ENCODE peak calls at places on chromosomes 11 and 22, in ten cellular contexts. One of them, this sample, is unnamed.

GRCh38 chr11:71305451-71306125 is 53.2 kb upstream of the SHANK2 start:
- DNase-seq in Calu3: no peak
- DNase-seq in AG09309: no peak
- DNase-seq in suprapubic skin: peak; percentile 29
- DNase-seq in coronary artery: peak; percentile 68
- DNase-seq in IMR-90: no peak
- DNase-seq in cardiac muscle cell: no peak
- DNase-seq in fibroblast of villous mesenchyme: no peak
- DNase-seq in progenitor cell of endocrine pancreas: no peak
- DNase-seq in type B pancreatic cell: peak; percentile 55
- DNase-seq in this sample: no peak

GRCh38 chr22:50201191-50202129 is 649 bp downstream of the SELENOO start:
- DNase-seq in Calu3: peak; percentile 33
- DNase-seq in AG09309: no peak
- DNase-seq in suprapubic skin: no peak
- DNase-seq in coronary artery: no peak
- DNase-seq in IMR-90: no peak
- DNase-seq in cardiac muscle cell: no peak
- DNase-seq in fibroblast of villous mesenchyme: peak; percentile 16
- DNase-seq in progenitor cell of endocrine pancreas: no peak
- DNase-seq in type B pancreatic cell: no peak
- DNase-seq in this sample: no peak

GRCh38 chr11:78213526-78214330 is 25.0 kb downstream of the USP35 start:
- DNase-seq in Calu3: no peak
- DNase-seq in AG09309: no peak
- DNase-seq in suprapubic skin: peak; percentile 39
- DNase-seq in coronary artery: peak; percentile 73
- DNase-seq in IMR-90: no peak
- DNase-seq in cardiac muscle cell: no peak
- DNase-seq in fibroblast of villous mesenchyme: no peak
- DNase-seq in progenitor cell of endocrine pancreas: no peak
- DNase-seq in type B pancreatic cell: no peak
- DNase-seq in this sample: no peak

GRCh38 chr11:120482149-120482548 is 29.4 kb upstream of the GRIK4 start:
- DNase-seq in Calu3: no peak
- DNase-seq in AG09309: no peak
- DNase-seq in suprapubic skin: no peak
- DNase-seq in coronary artery: no peak
- DNase-seq in IMR-90: peak; percentile 39
- DNase-seq in cardiac muscle cell: peak; percentile 5
- DNase-seq in fibroblast of villous mesenchyme: peak; percentile 22
- DNase-seq in progenitor cell of endocrine pancreas: no peak
- DNase-seq in type B pancreatic cell: no peak
- DNase-seq in this sample: no peak

GRCh38 chr11:85751738-85752137 is 59.2 kb downstream of the SYTL2 start:
- DNase-seq in Calu3: no peak
- DNase-seq in AG09309: no peak
- DNase-seq in suprapubic skin: no peak
- DNase-seq in coronary artery: no peak
- DNase-seq in IMR-90: peak; percentile 22
- DNase-seq in cardiac muscle cell: no peak
- DNase-seq in fibroblast of villous mesenchyme: no peak
- DNase-seq in progenitor cell of endocrine pancreas: no peak
- DNase-seq in type B pancreatic cell: no peak
- DNase-seq in this sample: no peak

GRCh38 chr22:35549338-35549737 is 8.7 kb downstream of the RASD2 start:
- DNase-seq in Calu3: no peak
- DNase-seq in AG09309: no peak
- DNase-seq in suprapubic skin: no peak
- DNase-seq in coronary artery: no peak
- DNase-seq in IMR-90: no peak
- DNase-seq in cardiac muscle cell: no peak
- DNase-seq in fibroblast of villous mesenchyme: no peak
- DNase-seq in progenitor cell of endocrine pancreas: no peak
- DNase-seq in type B pancreatic cell: no peak
- DNase-seq in this sample: no peak

GRCh38 chr22:47373648-47374272 is 611.3 kb downstream of the TBC1D22A start:
- DNase-seq in Calu3: no peak
- DNase-seq in AG09309: no peak
- DNase-seq in suprapubic skin: peak; percentile 33
- DNase-seq in coronary artery: no peak
- DNase-seq in IMR-90: no peak
- DNase-seq in cardiac muscle cell: no peak
- DNase-seq in fibroblast of villous mesenchyme: no peak
- DNase-seq in progenitor cell of endocrine pancreas: no peak
- DNase-seq in type B pancreatic cell: no peak
- DNase-seq in this sample: no peak

GRCh38 chr11:47768090-47768620 is 1.0 kb upstream of the FNBP4 start:
- DNase-seq in Calu3: peak; percentile 52
- DNase-seq in AG09309: peak; percentile 45
- DNase-seq in suprapubic skin: peak; percentile 80
- DNase-seq in coronary artery: peak; percentile 79
- DNase-seq in IMR-90: peak; percentile 61
- DNase-seq in cardiac muscle cell: peak; percentile 87
- DNase-seq in fibroblast of villous mesenchyme: peak; percentile 69
- DNase-seq in progenitor cell of endocrine pancreas: no peak
- DNase-seq in type B pancreatic cell: no peak
- DNase-seq in this sample: peak; percentile 22

GRCh38 chr22:40179535-40179934 is 1.8 kb downstream of the TNRC6B start:
- DNase-seq in Calu3: no peak
- DNase-seq in AG09309: no peak
- DNase-seq in suprapubic skin: no peak
- DNase-seq in coronary artery: no peak
- DNase-seq in IMR-90: no peak
- DNase-seq in cardiac muscle cell: no peak
- DNase-seq in fibroblast of villous mesenchyme: no peak
- DNase-seq in progenitor cell of endocrine pancreas: no peak
- DNase-seq in type B pancreatic cell: no peak
- DNase-seq in this sample: no peak

GRCh38 chr22:19855504-19856409 is 1.1 kb upstream of the GNB1L start:
- DNase-seq in Calu3: peak; percentile 49
- DNase-seq in AG09309: no peak
- DNase-seq in suprapubic skin: peak; percentile 85
- DNase-seq in coronary artery: peak; percentile 83
- DNase-seq in IMR-90: peak; percentile 35
- DNase-seq in cardiac muscle cell: peak; percentile 78
- DNase-seq in fibroblast of villous mesenchyme: peak; percentile 71
- DNase-seq in progenitor cell of endocrine pancreas: no peak
- DNase-seq in type B pancreatic cell: peak; percentile 24
- DNase-seq in this sample: no peak

GRCh38 chr11:75539459-75540022 is 13.8 kb upstream of the GDPD5 start:
- DNase-seq in Calu3: no peak
- DNase-seq in AG09309: no peak
- DNase-seq in suprapubic skin: no peak
- DNase-seq in coronary artery: no peak
- DNase-seq in IMR-90: no peak
- DNase-seq in cardiac muscle cell: no peak
- DNase-seq in fibroblast of villous mesenchyme: no peak
- DNase-seq in progenitor cell of endocrine pancreas: no peak
- DNase-seq in type B pancreatic cell: no peak
- DNase-seq in this sample: no peak

GRCh38 chr11:63871962-63872832 is 33.3 kb downstream of the MARK2 start:
- DNase-seq in Calu3: peak; percentile 83
- DNase-seq in AG09309: peak; percentile 86
- DNase-seq in suprapubic skin: peak; percentile 89
- DNase-seq in coronary artery: peak; percentile 92
- DNase-seq in IMR-90: peak; percentile 93
- DNase-seq in cardiac muscle cell: peak; percentile 91
- DNase-seq in fibroblast of villous mesenchyme: peak; percentile 95
- DNase-seq in progenitor cell of endocrine pancreas: peak; percentile 13
- DNase-seq in type B pancreatic cell: no peak
- DNase-seq in this sample: peak; percentile 44

GRCh38 chr11:119316729-119317591 is at the start of gene MCAM:
- DNase-seq in Calu3: no peak
- DNase-seq in AG09309: no peak
- DNase-seq in suprapubic skin: peak; percentile 66
- DNase-seq in coronary artery: peak; percentile 95
- DNase-seq in IMR-90: peak; percentile 48
- DNase-seq in cardiac muscle cell: peak; percentile 51
- DNase-seq in fibroblast of villous mesenchyme: peak; percentile 45
- DNase-seq in progenitor cell of endocrine pancreas: no peak
- DNase-seq in type B pancreatic cell: peak; percentile 73
- DNase-seq in this sample: peak; percentile 43

GRCh38 chr11:67345949-67346819 is 7.2 kb downstream of the POLD4 start:
- DNase-seq in Calu3: peak; percentile 77
- DNase-seq in AG09309: peak; percentile 44
- DNase-seq in suprapubic skin: no peak
- DNase-seq in coronary artery: no peak
- DNase-seq in IMR-90: peak; percentile 58
- DNase-seq in cardiac muscle cell: peak; percentile 71
- DNase-seq in fibroblast of villous mesenchyme: peak; percentile 65
- DNase-seq in progenitor cell of endocrine pancreas: no peak
- DNase-seq in type B pancreatic cell: no peak
- DNase-seq in this sample: no peak

DNA sequence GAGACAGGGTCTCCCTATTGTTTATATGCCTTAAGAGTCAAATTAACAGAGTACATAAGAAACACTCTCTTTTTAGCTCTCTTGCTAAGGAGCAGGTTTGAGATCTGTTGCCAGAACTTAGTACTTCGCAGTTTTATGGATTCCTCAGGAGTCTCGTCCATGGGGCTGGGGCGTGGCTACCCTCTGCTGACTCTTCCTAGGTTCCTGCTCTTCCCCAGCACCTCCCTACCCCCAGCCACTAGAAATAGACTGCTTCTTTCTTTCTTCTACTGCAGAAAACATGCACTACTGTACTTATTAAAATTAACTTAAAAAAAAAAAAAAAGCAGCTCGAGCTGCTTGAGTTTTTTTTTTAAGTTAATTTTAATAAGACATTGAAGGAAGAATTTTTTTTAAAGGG is 8.0 kb downstream of the FAM118B start:
- DNase-seq in Calu3: no peak
- DNase-seq in AG09309: no peak
- DNase-seq in suprapubic skin: no peak
- DNase-seq in coronary artery: no peak
- DNase-seq in IMR-90: no peak
- DNase-seq in cardiac muscle cell: no peak
- DNase-seq in fibroblast of villous mesenchyme: no peak
- DNase-seq in progenitor cell of endocrine pancreas: no peak
- DNase-seq in type B pancreatic cell: no peak
- DNase-seq in this sample: no peak
- TF ChIP-seq CTCF in Calu3: no peak
- TF ChIP-seq CTCF in AG09309: no peak
- TF ChIP-seq CTCF in suprapubic skin: no peak
- TF ChIP-seq CTCF in coronary artery: no peak
- TF ChIP-seq CTCF in IMR-90: no peak
- TF ChIP-seq CTCF in cardiac muscle cell: no peak
- TF ChIP-seq CTCF in fibroblast of villous mesenchyme: no peak
- TF ChIP-seq CTCF in progenitor cell of endocrine pancreas: no peak
- TF ChIP-seq CTCF in type B pancreatic cell: no peak
- TF ChIP-seq CTCF in this sample: no peak

GRCh38 chr22:26330971-26331625 is 98.0 kb upstream of the ASPHD2 start:
- DNase-seq in Calu3: peak; percentile 81
- DNase-seq in AG09309: no peak
- DNase-seq in suprapubic skin: no peak
- DNase-seq in coronary artery: no peak
- DNase-seq in IMR-90: peak; percentile 23
- DNase-seq in cardiac muscle cell: peak; percentile 51
- DNase-seq in fibroblast of villous mesenchyme: peak; percentile 33
- DNase-seq in progenitor cell of endocrine pancreas: peak; percentile 64
- DNase-seq in type B pancreatic cell: no peak
- DNase-seq in this sample: peak; percentile 63
- TF ChIP-seq CTCF in Calu3: peak; percentile 91
- TF ChIP-seq CTCF in AG09309: peak; percentile 91
- TF ChIP-seq CTCF in suprapubic skin: peak; percentile 69
- TF ChIP-seq CTCF in coronary artery: peak; percentile 43
- TF ChIP-seq CTCF in IMR-90: peak; percentile 81
- TF ChIP-seq CTCF in cardiac muscle cell: peak; percentile 80
- TF ChIP-seq CTCF in fibroblast of villous mesenchyme: peak; percentile 82
- TF ChIP-seq CTCF in progenitor cell of endocrine pancreas: peak; percentile 93
- TF ChIP-seq CTCF in type B pancreatic cell: peak; percentile 96
- TF ChIP-seq CTCF in this sample: peak; percentile 96

GRCh38 chr11:84069048-84069447 is 782.9 kb upstream of the CCDC90B start:
- DNase-seq in Calu3: no peak
- DNase-seq in AG09309: no peak
- DNase-seq in suprapubic skin: no peak
- DNase-seq in coronary artery: no peak
- DNase-seq in IMR-90: no peak
- DNase-seq in cardiac muscle cell: no peak
- DNase-seq in fibroblast of villous mesenchyme: no peak
- DNase-seq in progenitor cell of endocrine pancreas: no peak
- DNase-seq in type B pancreatic cell: no peak
- DNase-seq in this sample: no peak
- TF ChIP-seq CTCF in Calu3: no peak
- TF ChIP-seq CTCF in AG09309: no peak
- TF ChIP-seq CTCF in suprapubic skin: no peak
- TF ChIP-seq CTCF in coronary artery: no peak
- TF ChIP-seq CTCF in IMR-90: no peak
- TF ChIP-seq CTCF in cardiac muscle cell: no peak
- TF ChIP-seq CTCF in fibroblast of villous mesenchyme: no peak
- TF ChIP-seq CTCF in progenitor cell of endocrine pancreas: no peak
- TF ChIP-seq CTCF in type B pancreatic cell: no peak
- TF ChIP-seq CTCF in this sample: no peak

GRCh38 chr11:106840993-106841392 is 177.3 kb downstream of the GUCY1A2 start:
- DNase-seq in Calu3: no peak
- DNase-seq in AG09309: no peak
- DNase-seq in suprapubic skin: no peak
- DNase-seq in coronary artery: no peak
- DNase-seq in IMR-90: no peak
- DNase-seq in cardiac muscle cell: no peak
- DNase-seq in fibroblast of villous mesenchyme: no peak
- DNase-seq in progenitor cell of endocrine pancreas: no peak
- DNase-seq in type B pancreatic cell: no peak
- DNase-seq in this sample: no peak
- TF ChIP-seq CTCF in Calu3: no peak
- TF ChIP-seq CTCF in AG09309: no peak
- TF ChIP-seq CTCF in suprapubic skin: no peak
- TF ChIP-seq CTCF in coronary artery: no peak
- TF ChIP-seq CTCF in IMR-90: no peak
- TF ChIP-seq CTCF in cardiac muscle cell: no peak
- TF ChIP-seq CTCF in fibroblast of villous mesenchyme: no peak
- TF ChIP-seq CTCF in progenitor cell of endocrine pancreas: no peak
- TF ChIP-seq CTCF in type B pancreatic cell: no peak
- TF ChIP-seq CTCF in this sample: no peak

DNA sequence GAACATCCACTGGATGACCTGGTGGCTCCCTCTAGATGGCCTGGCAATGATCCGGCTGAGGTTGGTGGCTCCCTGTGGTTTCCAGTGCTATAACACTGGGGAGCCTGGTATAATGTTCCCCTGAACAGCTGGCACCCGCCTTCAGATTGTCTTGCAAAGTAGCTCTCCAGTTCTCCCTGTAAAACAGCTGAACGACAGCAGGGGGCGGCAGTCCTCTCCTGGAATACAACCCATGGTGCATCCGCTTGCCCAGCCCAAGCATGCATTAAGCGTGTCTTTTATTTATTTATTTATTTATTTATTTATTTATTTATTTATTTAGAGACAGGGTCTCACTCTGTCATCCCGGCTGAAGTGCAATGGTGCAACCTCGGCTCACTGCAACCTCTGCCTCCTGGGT is 258.9 kb downstream of the BUD13 start:
- DNase-seq in Calu3: peak; percentile 36
- DNase-seq in AG09309: no peak
- DNase-seq in suprapubic skin: no peak
- DNase-seq in coronary artery: no peak
- DNase-seq in IMR-90: peak; percentile 28
- DNase-seq in cardiac muscle cell: peak; percentile 75
- DNase-seq in fibroblast of villous mesenchyme: peak; percentile 30
- DNase-seq in progenitor cell of endocrine pancreas: peak; percentile 9
- DNase-seq in type B pancreatic cell: peak; percentile 44
- DNase-seq in this sample: peak; percentile 66
- TF ChIP-seq CTCF in Calu3: no peak
- TF ChIP-seq CTCF in AG09309: peak; percentile 25
- TF ChIP-seq CTCF in suprapubic skin: no peak
- TF ChIP-seq CTCF in coronary artery: no peak
- TF ChIP-seq CTCF in IMR-90: peak; percentile 28
- TF ChIP-seq CTCF in cardiac muscle cell: peak; percentile 41
- TF ChIP-seq CTCF in fibroblast of villous mesenchyme: peak; percentile 29
- TF ChIP-seq CTCF in progenitor cell of endocrine pancreas: peak; percentile 53
- TF ChIP-seq CTCF in type B pancreatic cell: peak; percentile 63
- TF ChIP-seq CTCF in this sample: peak; percentile 68